ENCODE peak calls at places on chromosomes 3 and 15, in four cellular contexts. K is endothelial cell of umbilical vein, P is fibroblast of lung, I is PC-3. F is an unnamed sample. For H3K27me3, the result is how much of the 10 kb centered on the place peaks cover.

GRCh38 chr15:80870893-80871292 is 91.7 kb downstream of the CEMIP start:
- DNase-seq in K (no peak), P (no peak), I (no peak), F (no peak)

GRCh38 chr3:98519351-98519750 is 3.4 kb downstream of the CLDND1 start:
- DNase-seq in I (no peak), K (no peak), P (no peak), F (no peak)

GRCh38 chr3:40310690-40311089 is 1.2 kb downstream of the EIF1B start:
- DNase-seq in I (no peak), P (peak), K (peak), F (no peak)

GRCh38 chr3:78707094-78707493 is 1060.7 kb downstream of the ROBO1 start:
- DNase-seq in I (no peak), P (no peak), K (no peak), F (no peak)

GRCh38 chr15:25169318-25169717 is 214.5 kb downstream of the SNRPN start:
- DNase-seq in K (no peak), I (no peak), P (no peak), F (no peak)

GRCh38 chr3:41200669-41201021 is 1.3 kb downstream of the CTNNB1 start:
- DNase-seq in K (peak), I (peak), P (peak), F (no peak)

GRCh38 chr3:146072824-146073223 is 88.2 kb downstream of the PLOD2 start:
- DNase-seq in K (no peak), P (peak), I (no peak), F (peak)

GRCh38 chr15:60525640-60526039 is 46.7 kb upstream of the ICE2 start:
- DNase-seq in K (no peak), P (peak), I (no peak), F (no peak)

GRCh38 chr3:124467980-124468902 is 262.0 kb upstream of the UMPS start:
- DNase-seq in P (peak), I (peak), K (peak), F (peak)

GRCh38 chr3:51955893-51956770 is 951 bp downstream of the GPR62 start:
- DNase-seq in P (peak), I (no peak), K (peak), F (no peak)

GRCh38 chr3:62174116-62174515 is 199.2 kb downstream of the FEZF2 start:
- DNase-seq in I (no peak), P (no peak), K (no peak), F (no peak)

GRCh38 chr15:25545017-25545416 is 106.2 kb upstream of the UBE3A start:
- DNase-seq in K (no peak), I (peak), P (no peak), F (no peak)

GRCh38 chr15:42360535-42361112 is 1.3 kb downstream of the CAPN3 start:
- DNase-seq in I (no peak), P (no peak), K (no peak), F (no peak)

GRCh38 chr15:89783861-89784685 is 7.9 kb downstream of the MESP2 start:
- DNase-seq in P (no peak), K (no peak), I (no peak), F (no peak)

GRCh38 chr3:33060609-33061337 is 36.2 kb downstream of the GLB1 start:
- DNase-seq in P (no peak), K (no peak), I (no peak), F (no peak)

GRCh38 chr15:69719527-69719926 is 266.9 kb downstream of the RPLP1 start:
- DNase-seq in I (no peak), K (no peak), P (no peak), F (no peak)

GRCh38 chr3:193686665-193687506 is 93.9 kb downstream of the OPA1 start:
- DNase-seq in K (no peak), P (no peak), I (peak), F (no peak)

GRCh38 chr15:91032919-91033803 is 10.8 kb upstream of the VPS33B start:
- DNase-seq in K (peak), P (no peak), I (peak), F (peak)

GRCh38 chr3:60431599-60431958 is 819.7 kb downstream of the FHIT start:
- DNase-seq in K (no peak), P (peak), I (peak), F (no peak)

GRCh38 chr15:69467636-69468035 is 15.0 kb downstream of the RPLP1 start:
- DNase-seq in K (no peak), I (peak), P (no peak), F (no peak)

GRCh38 chr3:168342946-168343856 is 247.5 kb upstream of the GOLIM4 start:
- DNase-seq in I (peak), K (no peak), P (no peak), F (no peak)

GRCh38 chr15:92819312-92820232 is 80.6 kb upstream of the CHD2 start:
- DNase-seq in P (no peak), K (peak), I (peak), F (no peak)

GRCh38 chr3:14147063-14147435 is 22.2 kb downstream of the TMEM43 start:
- DNase-seq in K (no peak), P (no peak), I (no peak), F (no peak)

GRCh38 chr15:38217181-38217580 is 35.5 kb upstream of the SPRED1 start:
- DNase-seq in K (no peak), I (peak), P (peak), F (peak)

GRCh38 chr15:92074161-92074560 is 220.7 kb downstream of the SLCO3A1 start:
- DNase-seq in P (no peak), K (no peak), I (no peak), F (no peak)

GRCh38 chr15:48774484-48774883 is 36.4 kb downstream of the CEP152 start:
- DNase-seq in I (no peak), P (no peak), K (no peak), F (no peak)

GRCh38 chr3:110909824-110910223 is 161.8 kb upstream of the NECTIN3 start:
- DNase-seq in K (no peak), I (no peak), P (no peak), F (no peak)

GRCh38 chr3:12982619-12983101 is 90.6 kb downstream of the IQSEC1 start:
- DNase-seq in P (no peak), K (no peak), I (no peak), F (no peak)

GRCh38 chr3:21059409-21059808 is 691.6 kb downstream of the ZNF385D start:
- DNase-seq in K (no peak), I (no peak), P (peak), F (no peak)
- H3K27me3 ChIP-seq in K (under half), I (under half), P (under half), F (under half)

GRCh38 chr15:88604381-88604951 is 16.7 kb upstream of the AEN start:
- DNase-seq in K (no peak), P (no peak), I (no peak), F (no peak)
- TF ChIP-seq EZH2 in K (no peak), P (peak), I (no peak), F (no peak)

DNA sequence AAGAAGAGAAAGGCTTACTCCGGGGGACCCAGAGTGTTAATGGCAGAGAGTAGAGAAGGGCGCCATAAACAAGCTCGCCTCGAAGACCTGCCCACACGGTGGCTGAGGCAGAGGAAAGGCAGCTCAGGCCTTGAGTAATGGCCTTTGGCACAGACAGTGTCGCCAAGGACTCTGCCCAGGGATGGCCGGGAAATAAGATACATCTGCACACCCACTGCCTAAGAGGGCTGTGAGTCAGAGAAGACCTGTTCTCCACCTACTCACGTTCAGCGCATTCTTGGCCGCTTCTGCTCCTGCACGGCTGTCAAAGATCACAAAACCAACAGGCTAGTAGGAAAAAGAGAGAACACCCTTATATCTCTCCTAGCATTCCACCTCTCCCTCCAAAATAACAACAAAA is 26.2 kb downstream of the RBPMS2 start:
- DNase-seq in K (no peak), I (peak), P (peak), F (no peak)
- H3K27me3 ChIP-seq in K (under half), I (under half), P (under half), F (under half)

GRCh38 chr3:126358816-126359181 is 1.6 kb upstream of the KLF15 start:
- DNase-seq in I (no peak), K (no peak), P (no peak), F (no peak)

GRCh38 chr3:126356373-126357298 is 572 bp downstream of the KLF15 start:
- DNase-seq in K (peak), P (no peak), I (no peak), F (no peak)

GRCh38 chr3:126360046-126360713 is 3.0 kb upstream of the KLF15 start:
- DNase-seq in K (no peak), P (no peak), I (no peak), F (peak)

GRCh38 chr3:126357299-126358037 is at the start of gene KLF15:
- DNase-seq in K (peak), P (peak), I (peak), F (peak)

DNA sequence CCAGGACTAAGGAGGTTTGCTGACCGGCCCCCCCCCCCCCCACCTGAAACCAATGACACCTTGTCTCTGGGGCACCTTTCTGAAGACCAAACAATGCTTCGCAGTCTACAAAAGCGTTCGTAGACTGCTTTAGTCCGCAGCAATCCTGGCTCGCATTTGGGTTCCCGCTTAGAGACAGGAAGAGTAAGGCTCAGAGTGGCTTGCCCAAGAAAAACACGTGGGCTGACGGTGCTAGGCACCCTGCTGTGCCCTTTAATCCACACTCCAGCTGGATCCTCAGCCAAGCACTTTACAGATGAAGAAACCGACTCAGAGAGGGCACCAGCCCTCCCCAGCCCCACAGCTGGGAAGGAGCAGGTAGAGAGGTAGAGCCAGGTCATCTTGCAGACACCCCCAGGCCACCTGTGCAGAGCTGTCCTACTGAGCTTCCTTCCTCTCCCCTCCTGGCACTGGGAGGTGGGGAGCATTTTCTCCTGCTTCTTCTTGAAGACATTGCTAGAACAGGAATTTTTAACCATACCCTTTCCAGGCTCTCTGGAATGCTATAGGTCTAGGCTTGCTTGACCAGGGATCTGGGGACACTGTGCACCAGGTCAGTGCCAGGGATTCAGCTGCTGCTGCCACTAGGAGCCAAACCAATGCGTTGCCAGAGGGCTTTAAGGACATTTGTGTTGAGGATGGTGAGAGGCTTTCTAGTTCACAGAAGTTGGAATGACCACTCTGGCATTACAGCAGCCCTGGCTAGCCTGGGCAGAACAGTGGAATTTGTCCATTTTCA is 1.0 kb upstream of the KLF15 start:
- DNase-seq in P (peak), I (no peak), K (no peak), F (no peak)
- TF ChIP-seq EZH2 in P (no peak), I (no peak), K (no peak), F (no peak)

GRCh38 chr3:2097641-2098191 is 950 bp upstream of the CNTN4 start:
- DNase-seq in P (peak), I (no peak), K (no peak), F (no peak)
- H3K27me3 ChIP-seq in P (under half), I (under half), K (under half), F (under half)

GRCh38 chr15:52802110-52802509 is 12.0 kb upstream of the ONECUT1 start:
- DNase-seq in P (no peak), K (no peak), I (no peak), F (no peak)

GRCh38 chr15:52805351-52806283 is 15.5 kb upstream of the ONECUT1 start:
- DNase-seq in K (no peak), I (no peak), P (no peak), F (no peak)

GRCh38 chr15:52804526-52805081 is 14.5 kb upstream of the ONECUT1 start:
- DNase-seq in I (no peak), P (no peak), K (no peak), F (no peak)

GRCh38 chr15:52801748-52802085 is 11.6 kb upstream of the ONECUT1 start:
- DNase-seq in I (no peak), P (no peak), K (no peak), F (no peak)

GRCh38 chr15:52803543-52804306 is 13.6 kb upstream of the ONECUT1 start:
- DNase-seq in I (no peak), P (no peak), K (no peak), F (peak)
- TF ChIP-seq EZH2 in I (no peak), P (peak), K (peak), F (no peak)

GRCh38 chr15:76335851-76336253 is 721 bp upstream of the ISL2 start:
- DNase-seq in K (no peak), I (peak), P (peak), F (no peak)
- H3K27me3 ChIP-seq in K (under half), I (under half), P (half or more), F (under half)

GRCh38 chr3:195255176-195255500 is 15.8 kb downstream of the XXYLT1 start:
- DNase-seq in K (no peak), I (no peak), P (no peak), F (no peak)
- TF ChIP-seq EZH2 in K (no peak), I (no peak), P (no peak), F (no peak)

F was measured in MM.1S.